ENCODE peak calls at places on chromosomes 7 and 10, in six cellular contexts. Z is HFF-Myc, E is spleen, R is tibial artery, Y is cardiac fibroblast, U is transverse colon. C is an unnamed sample.

GRCh38 chr7:140061607-140061930 is 1.2 kb downstream of the PARP12 start:
- DNase-seq in R (no peak), Z (no peak), U (no peak), Y (no peak), E (no peak), C (no peak)

GRCh38 chr7:74040791-74041520 is 13.0 kb downstream of the ELN start:
- DNase-seq in R (no peak), E (no peak), Y (no peak), Z (no peak), U (no peak), C (no peak)

GRCh38 chr10:48449501-48450232 is 143.2 kb downstream of the MAPK8 start:
- DNase-seq in R (peak), E (peak), Z (no peak), Y (no peak), U (no peak), C (no peak)

GRCh38 chr10:130958981-130959751 is 352.4 kb downstream of the TCERG1L start:
- DNase-seq in Y (no peak), R (peak), Z (no peak), E (no peak), U (no peak), C (no peak)

GRCh38 chr10:130378556-130379400 is 242.6 kb downstream of the GLRX3 start:
- DNase-seq in R (no peak), Y (no peak), U (no peak), E (no peak), Z (no peak), C (no peak)

GRCh38 chr10:132225073-132225848 is 38.5 kb downstream of the DPYSL4 start:
- DNase-seq in R (no peak), Z (no peak), Y (no peak), E (no peak), U (no peak), C (no peak)

GRCh38 chr7:46710927-46711326 is 789.9 kb upstream of the IGFBP3 start:
- DNase-seq in U (no peak), E (no peak), Y (no peak), R (no peak), Z (no peak), C (peak)

GRCh38 chr7:3673524-3673923 is 372.5 kb downstream of the SDK1 start:
- DNase-seq in U (peak), Y (peak), E (no peak), R (no peak), Z (no peak), C (peak)

GRCh38 chr10:101602767-101603398 is 14.8 kb downstream of the DPCD start:
- DNase-seq in U (peak), Z (peak), R (peak), E (peak), Y (peak), C (peak)

GRCh38 chr7:85384376-85384775 is 197.5 kb upstream of the SEMA3D start:
- DNase-seq in Y (no peak), Z (no peak), U (no peak), R (no peak), E (no peak), C (no peak)

GRCh38 chr10:44974628-44975431 is 3.8 kb downstream of the DEPP1 start:
- DNase-seq in R (peak), E (peak), Y (peak), Z (no peak), U (peak), C (peak)

GRCh38 chr7:29370531-29371314 is 176.1 kb downstream of the CHN2 start:
- DNase-seq in Y (peak), Z (no peak), R (peak), E (no peak), U (peak), C (peak)

GRCh38 chr7:93160410-93160809 is 12.2 kb upstream of the SAMD9L start:
- DNase-seq in E (no peak), R (no peak), Y (no peak), Z (no peak), U (no peak), C (peak)

GRCh38 chr7:104252409-104253134 is 44.8 kb upstream of the ORC5 start:
- DNase-seq in E (no peak), Y (peak), Z (no peak), U (no peak), R (no peak), C (peak)

GRCh38 chr10:46543379-46544014 is 13.0 kb downstream of the GPRIN2 start:
- DNase-seq in Z (no peak), Y (no peak), R (peak), U (peak), E (peak), C (no peak)

GRCh38 chr7:132351858-132352539 is 224.3 kb downstream of the PLXNA4 start:
- DNase-seq in R (no peak), Y (no peak), U (no peak), E (no peak), Z (no peak), C (no peak)

GRCh38 chr10:114970515-114970914 is 32.5 kb downstream of the TRUB1 start:
- DNase-seq in Y (no peak), E (no peak), Z (no peak), U (no peak), R (no peak), C (peak)

GRCh38 chr10:88064608-88065383 is 201.4 kb downstream of the PTEN start:
- DNase-seq in U (peak), Z (peak), R (peak), Y (peak), E (peak), C (peak)

GRCh38 chr10:60816624-60817023 is 38.3 kb downstream of the CDK1 start:
- DNase-seq in R (peak), E (no peak), Z (peak), Y (peak), U (peak), C (peak)

GRCh38 chr10:94219829-94220228 is 142.9 kb downstream of the NOC3L start:
- DNase-seq in U (no peak), R (no peak), Y (peak), E (no peak), Z (no peak), C (peak)

GRCh38 chr10:84531396-84531795 is 203.0 kb downstream of the CCSER2 start:
- DNase-seq in Z (no peak), R (no peak), Y (peak), U (no peak), E (no peak), C (no peak)

GRCh38 chr7:69889338-69890080 is 291.2 kb downstream of the AUTS2 start:
- DNase-seq in Y (no peak), E (no peak), Z (no peak), U (no peak), R (no peak), C (no peak)

GRCh38 chr10:114346176-114347031 is 57.9 kb downstream of the AFAP1L2 start:
- DNase-seq in Z (no peak), E (peak), U (no peak), Y (no peak), R (no peak), C (no peak)

GRCh38 chr10:77291596-77292505 is 345.8 kb downstream of the KCNMA1 start:
- DNase-seq in Y (peak), R (no peak), U (no peak), E (no peak), Z (no peak), C (peak)

GRCh38 chr7:1950623-1951523 is 280.8 kb downstream of the ELFN1 start:
- DNase-seq in Z (no peak), Y (no peak), U (peak), R (peak), E (peak), C (no peak)

GRCh38 chr7:48280100-48280499 is 108.8 kb downstream of the ABCA13 start:
- DNase-seq in U (no peak), Y (peak), Z (no peak), R (no peak), E (no peak), C (peak)

GRCh38 chr7:98049034-98049433 is 57.6 kb upstream of the LMTK2 start:
- DNase-seq in U (no peak), E (no peak), Y (no peak), R (no peak), Z (no peak), C (no peak)

GRCh38 chr7:97006146-97006950 is 995 bp downstream of the DLX6 start:
- DNase-seq in U (no peak), E (no peak), Z (no peak), R (no peak), Y (no peak), C (peak)

GRCh38 chr7:34787586-34787985 is 129.6 kb downstream of the NPSR1 start:
- DNase-seq in Z (no peak), E (no peak), R (no peak), U (no peak), Y (no peak), C (no peak)

GRCh38 chr10:131810036-131810804 is 90.6 kb upstream of the PPP2R2D start:
- DNase-seq in U (no peak), Z (no peak), Y (no peak), E (no peak), R (no peak), C (no peak)

GRCh38 chr10:82643601-82644000 is 768.6 kb downstream of the NRG3 start:
- DNase-seq in Y (peak), E (no peak), Z (no peak), U (no peak), R (peak), C (no peak)

GRCh38 chr10:67079126-67079525 is 153.3 kb downstream of the LRRTM3 start:
- DNase-seq in Z (no peak), Y (peak), R (peak), U (no peak), E (no peak), C (peak)

GRCh38 chr10:94225589-94225988 is 137.2 kb downstream of the NOC3L start:
- DNase-seq in Z (no peak), E (no peak), R (no peak), Y (peak), U (no peak), C (peak)

GRCh38 chr10:114940735-114941134 is 2.7 kb downstream of the TRUB1 start:
- DNase-seq in Y (peak), U (no peak), Z (no peak), E (no peak), R (no peak), C (peak)

GRCh38 chr10:110547139-110547761 is 20.2 kb upstream of the SMC3 start:
- DNase-seq in U (no peak), Z (no peak), R (no peak), E (no peak), Y (peak), C (peak)

GRCh38 chr7:157405501-157405900 is 68.7 kb downstream of the DNAJB6 start:
- DNase-seq in Y (no peak), E (no peak), U (no peak), Z (no peak), R (no peak), C (no peak)

GRCh38 chr10:76621886-76622620 is 1015.6 kb downstream of the KCNMA1 start:
- DNase-seq in U (no peak), Z (no peak), R (no peak), Y (peak), E (no peak), C (no peak)

GRCh38 chr7:45236666-45237065 is 79.1 kb downstream of the RAMP3 start:
- DNase-seq in U (no peak), R (no peak), E (no peak), Z (no peak), Y (peak), C (peak)

GRCh38 chr7:150962743-150963399 is 15.2 kb downstream of the KCNH2 start:
- DNase-seq in Y (peak), R (no peak), U (peak), E (peak), Z (no peak), C (peak)

GRCh38 chr10:15168296-15168780 is at the start of gene NMT2:
- DNase-seq in U (no peak), R (peak), E (peak), Z (peak), Y (no peak), C (no peak)
- TF ChIP-seq CTCF in U (peak), R (peak), E (peak), Z (peak), Y (peak), C (peak)

DNA sequence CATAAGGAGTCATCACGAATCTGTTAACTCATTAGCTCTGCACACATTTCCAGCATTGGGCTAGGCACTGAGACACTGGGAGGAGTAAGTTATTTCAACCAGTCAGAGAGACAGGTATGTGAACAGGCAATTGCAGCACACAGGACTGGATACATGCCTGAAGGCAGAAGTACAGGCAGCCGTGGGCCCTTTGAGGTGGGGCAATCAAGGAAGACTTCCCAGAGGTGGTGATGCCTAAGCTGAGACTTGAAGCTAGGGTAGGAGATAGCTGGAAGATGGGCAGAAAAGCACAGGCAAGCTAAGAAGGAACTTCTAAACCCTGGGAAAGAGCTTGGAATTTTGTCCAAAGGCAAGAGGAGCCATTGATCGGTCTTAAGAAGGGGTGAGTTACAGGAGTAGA is 249.7 kb downstream of the EMX2 start:
- DNase-seq in R (no peak), Z (no peak), Y (no peak), U (no peak), E (no peak), C (no peak)
- H3K4me3 ChIP-seq in R (no peak), Z (no peak), Y (no peak), U (no peak), E (no peak), C (no peak)

DNA sequence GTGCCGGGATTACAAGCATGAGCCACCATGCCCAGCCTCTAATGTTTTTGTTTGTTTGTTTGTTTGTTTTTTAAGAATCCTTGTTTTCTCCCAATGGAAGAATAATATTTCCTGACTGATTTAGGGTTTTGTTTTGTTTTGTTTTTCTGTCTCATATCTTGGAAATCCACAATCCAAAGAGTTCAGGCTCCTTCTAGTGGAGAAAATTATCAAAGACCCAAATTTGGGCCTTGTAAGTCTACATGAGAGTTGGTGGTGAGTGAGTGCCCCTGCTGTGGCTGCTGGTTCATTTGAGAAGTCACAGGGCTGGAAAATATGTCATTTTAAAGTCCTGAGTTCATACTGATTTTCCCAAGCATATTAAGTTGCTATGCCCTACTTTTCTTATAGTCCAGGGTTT is 33.5 kb upstream of the KLHL7 start:
- DNase-seq in U (no peak), Y (peak), R (no peak), E (no peak), Z (no peak), C (peak)
- TF ChIP-seq CTCF in U (no peak), Y (peak), R (no peak), E (peak), Z (no peak), C (peak)

DNA sequence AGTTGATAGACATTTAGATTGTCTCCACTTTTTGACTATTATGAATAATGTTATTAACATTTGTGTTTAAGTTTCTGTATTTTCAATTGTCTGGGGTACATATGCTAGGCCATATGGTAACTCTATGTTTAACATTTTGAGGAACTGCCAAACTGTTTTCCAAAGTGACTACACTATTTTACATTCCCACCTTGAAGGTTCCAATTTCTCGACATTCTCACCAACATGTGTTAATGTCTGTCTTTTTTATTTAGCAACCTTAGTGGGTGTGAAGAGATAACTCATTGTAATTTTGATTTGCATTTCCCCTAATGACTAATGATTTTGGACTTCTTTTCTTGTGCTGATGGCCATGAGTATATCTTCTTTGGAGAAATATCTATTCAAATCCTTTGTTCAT is 832.4 kb downstream of the DNAJB9 start:
- DNase-seq in E (no peak), Z (no peak), U (no peak), Y (no peak), R (no peak), C (no peak)
- H3K4me3 ChIP-seq in E (no peak), Z (no peak), U (no peak), Y (no peak), R (no peak), C (no peak)

DNA sequence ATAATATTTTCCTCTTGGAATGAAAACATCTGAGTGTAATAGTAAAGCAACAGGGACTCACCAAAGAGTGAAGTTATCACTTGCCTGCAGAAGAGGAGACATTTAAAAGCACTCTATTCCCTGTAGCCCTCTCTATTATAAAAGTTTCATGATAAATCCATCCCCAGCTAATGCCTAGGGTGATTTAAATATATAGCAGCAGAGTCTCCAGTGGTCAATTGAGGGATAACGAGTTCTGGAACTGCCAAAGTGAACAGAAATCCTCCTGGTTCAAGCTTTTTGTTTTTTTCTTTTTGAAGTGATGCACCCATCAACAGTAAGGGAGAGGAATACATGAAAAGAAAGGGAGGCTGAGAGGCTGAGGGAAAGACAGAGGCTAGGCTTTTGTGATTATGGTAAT is 87.3 kb downstream of the EVX1 start:
- DNase-seq in U (no peak), R (no peak), Y (no peak), Z (no peak), E (no peak), C (peak)
- TF ChIP-seq CTCF in U (no peak), R (no peak), Y (no peak), Z (peak), E (no peak), C (peak)

GRCh38 chr7:116353614-116354013 is 143.3 kb downstream of the TES start:
- DNase-seq in R (peak), E (no peak), U (peak), Y (peak), Z (no peak), C (no peak)

GRCh38 chr7:116351966-116352365 is 141.6 kb downstream of the TES start:
- DNase-seq in U (no peak), Z (no peak), Y (no peak), R (no peak), E (no peak), C (no peak)

GRCh38 chr7:116354546-116355422 is 144.4 kb downstream of the TES start:
- DNase-seq in U (peak), Y (peak), Z (peak), R (peak), E (peak), C (peak)

GRCh38 chr7:116355423-116355765 is 144.1 kb upstream of the CAV2 start:
- DNase-seq in R (no peak), E (no peak), Y (no peak), Z (no peak), U (no peak), C (no peak)

DNA sequence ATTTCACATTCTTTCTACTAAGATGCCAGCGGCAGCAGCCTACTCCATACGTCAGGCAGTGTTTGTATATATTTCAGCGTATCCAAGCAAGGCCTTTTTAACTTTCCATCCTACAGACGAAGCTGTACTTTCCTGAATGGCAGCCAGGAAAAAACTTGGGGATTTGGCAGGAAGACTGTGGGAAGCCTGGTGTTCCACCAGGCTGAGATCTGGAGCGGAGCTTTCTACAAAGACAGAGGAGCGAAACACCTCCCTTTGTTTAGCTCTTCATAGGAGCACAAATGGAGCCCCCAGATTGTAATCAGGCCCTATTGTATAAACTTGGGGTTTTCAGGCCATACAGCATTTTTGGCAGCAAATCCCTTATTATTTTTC is 143.8 kb downstream of the TES start:
- DNase-seq in E (no peak), U (peak), Y (peak), R (peak), Z (no peak), C (peak)
- H3K4me3 ChIP-seq in E (no peak), U (no peak), Y (no peak), R (peak), Z (no peak), C (no peak)